ENCODE peak calls at places on chromosomes 13 and 19, in ten cellular contexts. G is psoas muscle; R is AG09319; S is left lung; O is right cardiac atrium; Y is CD8-positive, alpha-beta memory T cell; T is GM12892; W is astrocyte of the spinal cord; F is H9; A is CMK. E is an unnamed sample.

GRCh38 chr13:31786011-31786410 is 46.7 kb downstream of the RXFP2 start:
- DNase-seq in Y (no peak), G (no peak), S (no peak), A (no peak), W (no peak), R (no peak), T (no peak), O (no peak), F (no peak), E (no peak)

GRCh38 chr13:105220886-105221285 is 1314.6 kb downstream of the EFNB2 start:
- DNase-seq in S (no peak), G (no peak), Y (no peak), R (no peak), F (no peak), O (no peak), T (no peak), A (no peak), W (peak), E (no peak)

GRCh38 chr19:42284641-42285341 is 15.7 kb downstream of the CIC start:
- DNase-seq in F (peak), G (peak), R (no peak), W (no peak), T (no peak), Y (no peak), A (no peak), O (peak), S (peak), E (peak)

GRCh38 chr13:24670927-24671326 is 9.3 kb upstream of the ATP12A start:
- DNase-seq in A (no peak), G (no peak), S (no peak), W (no peak), F (peak), Y (no peak), R (no peak), T (no peak), O (no peak), E (no peak)

GRCh38 chr13:111515648-111516047 is 195.2 kb downstream of the TEX29 start:
- DNase-seq in W (no peak), S (peak), A (no peak), G (no peak), T (no peak), Y (no peak), R (no peak), O (no peak), F (peak), E (no peak)

GRCh38 chr19:16371540-16371986 is 46.9 kb downstream of the KLF2 start:
- DNase-seq in O (peak), W (no peak), G (peak), F (no peak), A (peak), R (no peak), S (peak), Y (peak), T (peak), E (peak)

GRCh38 chr13:72431981-72432617 is 295.3 kb downstream of the MZT1 start:
- DNase-seq in R (no peak), A (no peak), W (no peak), S (no peak), O (no peak), T (no peak), G (no peak), Y (no peak), F (no peak), E (no peak)

GRCh38 chr13:103157034-103157433 is 90.8 kb upstream of the SLC10A2 start:
- DNase-seq in F (no peak), S (no peak), T (no peak), R (no peak), A (no peak), W (no peak), Y (no peak), O (no peak), G (no peak), E (no peak)

GRCh38 chr19:2578911-2579677 is 103.2 kb downstream of the GADD45B start:
- DNase-seq in G (peak), T (no peak), R (peak), S (peak), A (peak), F (peak), Y (peak), O (peak), W (peak), E (peak)

GRCh38 chr13:99971576-99972189 is at the start of gene ZIC5:
- DNase-seq in T (no peak), S (peak), A (no peak), W (peak), F (peak), G (no peak), Y (no peak), O (no peak), R (no peak), E (no peak)

GRCh38 chr13:44342741-44343140 is 30.9 kb upstream of the SERP2 start:
- DNase-seq in Y (no peak), R (no peak), G (no peak), S (no peak), W (no peak), T (no peak), F (no peak), O (no peak), A (no peak), E (no peak)

GRCh38 chr19:50870417-50871089 is 2.7 kb upstream of the KLK2 start:
- DNase-seq in S (peak), O (no peak), G (no peak), W (no peak), A (no peak), F (peak), Y (no peak), T (no peak), R (no peak), E (no peak)

GRCh38 chr19:45099465-45100201 is 6.7 kb downstream of the PPP1R37 start:
- DNase-seq in O (no peak), F (no peak), T (no peak), S (no peak), A (no peak), G (peak), R (no peak), W (no peak), Y (no peak), E (no peak)

GRCh38 chr19:41546386-41546789 is 29.6 kb upstream of the CEACAM21 start:
- DNase-seq in T (no peak), S (no peak), O (peak), Y (peak), W (no peak), R (no peak), G (no peak), A (peak), F (no peak), E (no peak)

GRCh38 chr19:46082728-46083050 is 41.8 kb downstream of the IGFL3 start:
- DNase-seq in G (no peak), F (no peak), O (no peak), T (no peak), R (no peak), W (peak), A (no peak), Y (no peak), S (no peak), E (no peak)

GRCh38 chr13:98828614-98829013 is 76.1 kb upstream of the SLC15A1 start:
- DNase-seq in A (no peak), G (no peak), Y (no peak), S (no peak), W (no peak), T (no peak), R (no peak), O (no peak), F (no peak), E (no peak)

GRCh38 chr19:4455742-4456565 is 1.6 kb downstream of the UBXN6 start:
- DNase-seq in A (no peak), F (no peak), O (peak), R (peak), Y (no peak), T (peak), W (peak), G (peak), S (no peak), E (no peak)

GRCh38 chr19:42132030-42132628 is at the start of gene POU2F2:
- DNase-seq in O (peak), G (peak), F (peak), T (peak), W (no peak), R (no peak), Y (peak), A (peak), S (peak), E (peak)

GRCh38 chr19:51830263-51830662 is 35.3 kb downstream of the FPR3 start:
- DNase-seq in O (no peak), R (no peak), G (no peak), S (no peak), W (no peak), Y (no peak), T (no peak), F (no peak), A (peak), E (no peak)

GRCh38 chr19:4406626-4407025 is 4.2 kb downstream of the CHAF1A start:
- DNase-seq in T (no peak), G (no peak), W (no peak), S (peak), R (no peak), O (no peak), A (no peak), F (peak), Y (no peak), E (no peak)

GRCh38 chr13:73717632-73718031 is 416.6 kb downstream of the KLF12 start:
- DNase-seq in Y (no peak), W (peak), R (no peak), S (no peak), G (no peak), A (no peak), O (no peak), T (no peak), F (no peak), E (no peak)

GRCh38 chr13:58542530-58542929 is 911.0 kb downstream of the PCDH17 start:
- DNase-seq in F (no peak), T (no peak), G (no peak), S (no peak), A (no peak), W (no peak), Y (no peak), O (no peak), R (no peak), E (no peak)

GRCh38 chr13:75050419-75051066 is 431.4 kb downstream of the TBC1D4 start:
- DNase-seq in A (no peak), Y (no peak), S (no peak), R (peak), T (no peak), F (no peak), G (no peak), O (no peak), W (peak), E (no peak)

GRCh38 chr13:30422056-30422914 is at the start of gene UBE2L5:
- DNase-seq in T (peak), Y (peak), A (peak), O (peak), W (peak), R (no peak), S (peak), F (peak), G (peak), E (peak)

GRCh38 chr13:108897955-108898354 is 268.5 kb downstream of the MYO16 start:
- DNase-seq in T (no peak), S (no peak), A (no peak), F (no peak), R (no peak), Y (no peak), O (no peak), G (no peak), W (no peak), E (no peak)

GRCh38 chr19:17114414-17114831 is 38.8 kb downstream of the MYO9B start:
- DNase-seq in R (no peak), G (no peak), S (no peak), O (no peak), W (peak), F (peak), Y (no peak), T (no peak), A (no peak), E (no peak)

GRCh38 chr19:42269518-42270345 is 680 bp downstream of the CIC start:
- DNase-seq in A (no peak), S (peak), F (no peak), O (peak), W (no peak), Y (no peak), T (no peak), G (peak), R (no peak), E (no peak)

GRCh38 chr19:10884273-10884672 is 12.9 kb downstream of the CARM1 start:
- DNase-seq in R (no peak), A (no peak), Y (no peak), S (no peak), W (peak), G (no peak), T (no peak), F (no peak), O (no peak), E (no peak)

GRCh38 chr13:99132295-99132835 is 68.3 kb upstream of the UBAC2 start:
- DNase-seq in G (no peak), F (no peak), O (no peak), A (no peak), Y (no peak), S (no peak), W (no peak), R (no peak), T (no peak), E (no peak)

GRCh38 chr13:61286148-61286745 is 129.4 kb downstream of the PCDH20 start:
- DNase-seq in W (no peak), O (peak), Y (no peak), G (no peak), R (no peak), F (peak), T (no peak), S (no peak), A (peak), E (no peak)